ENCODE peak calls at places on chromosomes 7 and 10, in five cellular contexts. One of them, this sample, is unnamed.

GRCh38 chr10:77405771-77406241 is 231.8 kb downstream of the KCNMA1 start:
- DNase-seq in skeletal muscle cell: no peak
- DNase-seq in lower leg skin: peak; percentile 93
- DNase-seq in Peyer's patch: peak; percentile 83
- DNase-seq in neural progenitor cell: peak; percentile 82
- DNase-seq in this sample: no peak

GRCh38 chr7:106082087-106082854 is 29.8 kb downstream of the SYPL1 start:
- DNase-seq in Peyer's patch: no peak
- DNase-seq in lower leg skin: no peak
- DNase-seq in skeletal muscle cell: no peak
- DNase-seq in neural progenitor cell: no peak
- DNase-seq in this sample: no peak

GRCh38 chr10:76983624-76984023 is 654.0 kb downstream of the KCNMA1 start:
- DNase-seq in neural progenitor cell: no peak
- DNase-seq in skeletal muscle cell: no peak
- DNase-seq in lower leg skin: no peak
- DNase-seq in Peyer's patch: no peak
- DNase-seq in this sample: no peak

GRCh38 chr10:21260060-21260792 is 265.3 kb downstream of the SKIDA1 start:
- DNase-seq in Peyer's patch: no peak
- DNase-seq in lower leg skin: no peak
- DNase-seq in skeletal muscle cell: no peak
- DNase-seq in neural progenitor cell: no peak
- DNase-seq in this sample: no peak

GRCh38 chr7:37510043-37510634 is 61.5 kb upstream of the ELMO1 start:
- DNase-seq in Peyer's patch: no peak
- DNase-seq in neural progenitor cell: peak; percentile 35
- DNase-seq in lower leg skin: no peak
- DNase-seq in skeletal muscle cell: no peak
- DNase-seq in this sample: no peak

GRCh38 chr7:103936558-103936957 is 52.9 kb downstream of the RELN start:
- DNase-seq in lower leg skin: no peak
- DNase-seq in skeletal muscle cell: no peak
- DNase-seq in neural progenitor cell: no peak
- DNase-seq in Peyer's patch: no peak
- DNase-seq in this sample: no peak

GRCh38 chr10:61283066-61283465 is 170.1 kb downstream of the TMEM26 start:
- DNase-seq in skeletal muscle cell: no peak
- DNase-seq in Peyer's patch: no peak
- DNase-seq in lower leg skin: no peak
- DNase-seq in neural progenitor cell: no peak
- DNase-seq in this sample: no peak

GRCh38 chr7:132991615-132992587 is 90.0 kb downstream of the CHCHD3 start:
- DNase-seq in lower leg skin: no peak
- DNase-seq in neural progenitor cell: peak; percentile 34
- DNase-seq in skeletal muscle cell: no peak
- DNase-seq in Peyer's patch: no peak
- DNase-seq in this sample: no peak

GRCh38 chr7:16599860-16600259 is 45.7 kb downstream of the ANKMY2 start:
- DNase-seq in lower leg skin: no peak
- DNase-seq in neural progenitor cell: no peak
- DNase-seq in skeletal muscle cell: no peak
- DNase-seq in Peyer's patch: no peak
- DNase-seq in this sample: no peak

GRCh38 chr7:134315679-134316538 is 821 bp downstream of the SLC35B4 start:
- DNase-seq in skeletal muscle cell: no peak
- DNase-seq in neural progenitor cell: no peak
- DNase-seq in lower leg skin: no peak
- DNase-seq in Peyer's patch: no peak
- DNase-seq in this sample: no peak

GRCh38 chr10:1251769-1252168 is 195.6 kb downstream of the WDR37 start:
- DNase-seq in skeletal muscle cell: no peak
- DNase-seq in neural progenitor cell: no peak
- DNase-seq in Peyer's patch: peak; percentile 9
- DNase-seq in lower leg skin: peak; percentile 34
- DNase-seq in this sample: no peak

GRCh38 chr10:43854042-43854441 is 205.4 kb upstream of the ZNF32 start:
- DNase-seq in Peyer's patch: no peak
- DNase-seq in lower leg skin: no peak
- DNase-seq in neural progenitor cell: no peak
- DNase-seq in skeletal muscle cell: no peak
- DNase-seq in this sample: no peak

GRCh38 chr10:53298443-53298842 is 525.9 kb upstream of the MBL2 start:
- DNase-seq in skeletal muscle cell: no peak
- DNase-seq in neural progenitor cell: no peak
- DNase-seq in Peyer's patch: no peak
- DNase-seq in lower leg skin: no peak
- DNase-seq in this sample: no peak

GRCh38 chr10:126634347-126634746 is 36.1 kb downstream of the C10orf90 start:
- DNase-seq in skeletal muscle cell: no peak
- DNase-seq in Peyer's patch: no peak
- DNase-seq in lower leg skin: no peak
- DNase-seq in neural progenitor cell: no peak
- DNase-seq in this sample: no peak

GRCh38 chr7:28855538-28856217 is 102.5 kb downstream of the TRIL start:
- DNase-seq in Peyer's patch: no peak
- DNase-seq in skeletal muscle cell: peak; percentile 92
- DNase-seq in neural progenitor cell: no peak
- DNase-seq in lower leg skin: no peak
- DNase-seq in this sample: peak; percentile 94

GRCh38 chr7:28900311-28900710 is 57.8 kb downstream of the TRIL start:
- DNase-seq in Peyer's patch: no peak
- DNase-seq in neural progenitor cell: peak; percentile 86
- DNase-seq in lower leg skin: no peak
- DNase-seq in skeletal muscle cell: peak; percentile 9
- DNase-seq in this sample: no peak

GRCh38 chr7:3867847-3868246 is 566.8 kb downstream of the SDK1 start:
- DNase-seq in lower leg skin: no peak
- DNase-seq in skeletal muscle cell: no peak
- DNase-seq in Peyer's patch: no peak
- DNase-seq in neural progenitor cell: no peak
- DNase-seq in this sample: no peak

GRCh38 chr7:35366167-35367155 is 112.6 kb upstream of the TBX20 start:
- DNase-seq in Peyer's patch: no peak
- DNase-seq in lower leg skin: peak; percentile 48
- DNase-seq in skeletal muscle cell: no peak
- DNase-seq in neural progenitor cell: peak; percentile 45
- DNase-seq in this sample: no peak

GRCh38 chr7:4958477-4959301 is at the start of gene MMD2:
- DNase-seq in Peyer's patch: peak; percentile 34
- DNase-seq in neural progenitor cell: peak; percentile 70
- DNase-seq in skeletal muscle cell: no peak
- DNase-seq in lower leg skin: peak; percentile 37
- DNase-seq in this sample: no peak
- H3K4me3 ChIP-seq in Peyer's patch: peak within 1 kb of the TSS; percentile 34
- H3K4me3 ChIP-seq in neural progenitor cell: peak within 1 kb of the TSS; percentile 65
- H3K4me3 ChIP-seq in skeletal muscle cell: peak within 1 kb of the TSS; percentile 22
- H3K4me3 ChIP-seq in lower leg skin: no peak within 1 kb of the TSS
- H3K4me3 ChIP-seq in this sample: no peak within 1 kb of the TSS

GRCh38 chr7:129958643-129959479 is 6.1 kb upstream of the UBE2H start:
- DNase-seq in neural progenitor cell: no peak
- DNase-seq in lower leg skin: no peak
- DNase-seq in Peyer's patch: peak; percentile 80
- DNase-seq in skeletal muscle cell: peak; percentile 38
- DNase-seq in this sample: no peak
- H3K4me3 ChIP-seq in neural progenitor cell: no peak overlapping the region
- H3K4me3 ChIP-seq in lower leg skin: no peak overlapping the region
- H3K4me3 ChIP-seq in Peyer's patch: no peak overlapping the region
- H3K4me3 ChIP-seq in skeletal muscle cell: no peak overlapping the region
- H3K4me3 ChIP-seq in this sample: no peak overlapping the region

DNA sequence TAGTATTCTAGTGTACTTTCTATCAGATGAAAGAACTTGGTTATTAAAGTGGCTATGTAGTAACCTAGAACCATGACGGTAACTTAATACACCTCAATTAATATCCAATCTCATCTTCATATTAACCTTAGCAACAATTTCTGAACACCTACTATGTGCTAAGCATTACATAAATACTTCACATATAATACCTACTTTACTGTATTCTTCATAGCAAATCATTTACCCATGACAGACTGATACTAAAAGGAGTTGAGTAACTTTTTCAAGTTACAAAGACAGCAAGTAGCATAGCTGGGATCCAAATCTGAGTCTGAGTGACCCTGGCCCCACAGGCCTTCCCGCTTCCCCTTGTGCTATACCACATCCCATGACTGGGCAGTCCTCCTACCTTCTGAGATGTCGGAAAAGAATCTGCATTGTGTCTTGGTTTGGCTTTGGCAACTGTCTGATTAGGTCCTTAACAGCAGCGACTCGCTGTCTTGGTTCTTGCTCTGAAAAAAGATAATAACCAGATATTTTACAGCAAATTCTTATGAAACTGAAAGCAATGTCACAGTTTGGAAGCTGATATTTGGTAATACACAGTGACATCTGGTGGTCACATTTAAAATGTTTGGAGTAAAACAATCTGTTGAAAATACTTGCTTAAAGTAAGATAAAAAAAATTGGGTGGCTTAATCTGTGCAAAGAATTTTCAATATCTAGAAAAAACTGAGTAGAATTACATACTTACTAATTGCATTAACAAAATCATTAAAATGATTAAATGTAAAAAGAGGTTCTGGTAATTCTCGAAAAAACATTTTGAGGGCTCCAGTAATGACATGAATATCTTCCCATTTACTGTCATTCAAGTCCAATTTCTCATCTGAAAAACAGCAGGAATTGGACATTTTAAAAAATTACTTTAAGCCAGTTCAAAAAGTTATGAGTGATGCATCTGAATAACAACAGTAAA is 120.1 kb downstream of the ARHGAP12 start:
- DNase-seq in Peyer's patch: no peak
- DNase-seq in lower leg skin: no peak
- DNase-seq in skeletal muscle cell: peak; percentile 28
- DNase-seq in neural progenitor cell: peak; percentile 41
- DNase-seq in this sample: peak; percentile 13
- H3K4me3 ChIP-seq in Peyer's patch: no peak overlapping the region
- H3K4me3 ChIP-seq in lower leg skin: no peak overlapping the region
- H3K4me3 ChIP-seq in skeletal muscle cell: peak overlapping the region; percentile 38
- H3K4me3 ChIP-seq in neural progenitor cell: no peak overlapping the region
- H3K4me3 ChIP-seq in this sample: no peak overlapping the region

DNA sequence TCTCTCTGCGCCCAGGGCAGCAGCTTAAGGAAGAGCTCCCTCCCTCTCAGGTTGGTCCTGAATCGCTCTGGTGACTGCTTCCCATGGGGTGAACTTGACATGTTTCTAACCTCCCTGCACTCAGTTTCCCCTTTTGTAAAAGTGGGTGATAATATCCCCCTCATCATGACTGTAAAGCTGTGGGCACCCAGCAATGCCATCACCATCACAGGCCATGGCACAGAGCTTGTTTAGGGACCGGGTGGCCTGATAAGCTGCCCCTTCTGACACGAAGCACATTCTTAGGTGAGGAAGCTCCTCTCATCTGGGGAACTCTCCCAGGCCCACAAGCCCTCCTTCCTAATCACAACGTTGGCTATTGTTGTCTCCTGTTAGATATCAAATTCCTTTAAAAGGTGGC is 972.8 kb upstream of the ZNF722 start:
- DNase-seq in neural progenitor cell: no peak
- DNase-seq in Peyer's patch: no peak
- DNase-seq in skeletal muscle cell: no peak
- DNase-seq in lower leg skin: peak; percentile 23
- DNase-seq in this sample: no peak
- H3K4me3 ChIP-seq in neural progenitor cell: no peak overlapping the region
- H3K4me3 ChIP-seq in Peyer's patch: no peak overlapping the region
- H3K4me3 ChIP-seq in skeletal muscle cell: no peak overlapping the region
- H3K4me3 ChIP-seq in lower leg skin: no peak overlapping the region
- H3K4me3 ChIP-seq in this sample: no peak overlapping the region

DNA sequence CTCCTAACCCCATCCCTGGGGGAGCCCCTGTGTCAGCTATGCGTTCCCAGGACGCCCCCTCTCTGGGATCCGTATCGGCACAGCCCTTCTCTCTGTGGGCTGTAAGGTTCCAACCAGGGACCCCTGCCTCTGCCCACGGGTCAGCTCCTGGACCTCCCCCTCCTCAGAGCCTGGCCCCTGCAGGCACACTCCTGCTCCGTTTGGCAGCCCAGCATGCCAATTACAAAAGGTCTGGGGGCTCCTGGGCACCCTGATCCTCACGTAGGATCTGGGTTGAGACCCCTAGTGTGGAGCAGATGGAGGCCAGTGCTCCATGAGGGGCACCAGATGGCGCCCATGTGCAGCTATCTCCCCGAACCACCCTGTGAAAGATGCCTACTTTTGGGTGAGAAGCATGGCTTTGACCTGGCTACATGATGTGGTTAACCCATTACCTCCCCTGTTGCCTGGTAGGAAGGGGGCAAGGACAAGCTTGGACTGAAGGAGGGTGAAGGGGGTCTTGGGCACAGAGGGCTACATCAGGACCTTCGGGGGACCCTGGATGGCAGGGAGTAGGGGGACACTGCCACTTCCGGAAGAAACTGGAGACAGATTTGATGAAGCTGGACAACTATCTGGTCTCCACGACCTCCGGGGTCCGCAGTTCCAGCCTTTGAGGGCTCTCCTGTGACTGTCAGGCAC is 9.0 kb downstream of the TACR2 start:
- DNase-seq in lower leg skin: no peak
- DNase-seq in Peyer's patch: no peak
- DNase-seq in neural progenitor cell: peak; percentile 57
- DNase-seq in skeletal muscle cell: no peak
- DNase-seq in this sample: no peak
- H3K4me3 ChIP-seq in lower leg skin: no peak overlapping the region
- H3K4me3 ChIP-seq in Peyer's patch: peak overlapping the region; percentile 22
- H3K4me3 ChIP-seq in neural progenitor cell: no peak overlapping the region
- H3K4me3 ChIP-seq in skeletal muscle cell: no peak overlapping the region
- H3K4me3 ChIP-seq in this sample: no peak overlapping the region

DNA sequence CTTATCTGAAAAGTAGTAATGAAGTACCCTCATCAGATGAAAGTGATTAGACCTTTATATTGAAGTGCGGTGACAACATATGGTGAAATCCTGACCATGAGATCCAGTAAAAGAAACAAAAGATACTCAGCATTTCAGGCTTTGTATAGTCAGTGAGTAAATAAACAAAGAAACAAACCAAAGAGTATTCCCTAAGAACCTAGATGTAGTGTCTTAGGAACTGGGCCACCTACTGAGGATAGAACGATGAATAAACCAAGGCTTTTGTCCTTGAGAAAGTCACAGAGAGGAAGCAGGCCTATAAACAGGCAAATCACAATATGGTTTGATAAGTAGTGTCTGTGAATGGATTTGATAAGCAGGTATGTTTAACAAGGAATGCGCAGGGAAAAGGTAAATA is 46.2 kb downstream of the ZNF277 start:
- DNase-seq in skeletal muscle cell: no peak
- DNase-seq in lower leg skin: no peak
- DNase-seq in Peyer's patch: no peak
- DNase-seq in neural progenitor cell: peak; percentile 40
- DNase-seq in this sample: no peak
- H3K4me3 ChIP-seq in skeletal muscle cell: no peak overlapping the region
- H3K4me3 ChIP-seq in lower leg skin: no peak overlapping the region
- H3K4me3 ChIP-seq in Peyer's patch: no peak overlapping the region
- H3K4me3 ChIP-seq in neural progenitor cell: no peak overlapping the region
- H3K4me3 ChIP-seq in this sample: no peak overlapping the region

GRCh38 chr10:123995461-123996131 is 97.8 kb downstream of the CHST15 start:
- DNase-seq in neural progenitor cell: peak; percentile 75
- DNase-seq in lower leg skin: peak; percentile 85
- DNase-seq in Peyer's patch: no peak
- DNase-seq in skeletal muscle cell: peak; percentile 50
- DNase-seq in this sample: no peak
- H3K4me3 ChIP-seq in neural progenitor cell: peak overlapping the region; percentile 46
- H3K4me3 ChIP-seq in lower leg skin: no peak overlapping the region
- H3K4me3 ChIP-seq in Peyer's patch: peak overlapping the region; percentile 39
- H3K4me3 ChIP-seq in skeletal muscle cell: no peak overlapping the region
- H3K4me3 ChIP-seq in this sample: peak overlapping the region; percentile 35

This sample was measured in epithelial cell of proximal tubule.